ENCODE peak calls at places on chromosomes 3 and 15, in four cellular contexts. Z is GM12891, F is GM12878, G is K562. D is an unnamed sample.

GRCh38 chr3:16140116-16140893 is 34.2 kb upstream of the GALNT15 start:
- DNase-seq in Z (no peak), F (no peak), G (no peak), D (no peak)

GRCh38 chr3:71057526-71057894 is 526.0 kb downstream of the FOXP1 start:
- DNase-seq in Z (no peak), F (no peak), G (no peak), D (no peak)

GRCh38 chr3:132669256-132669777 is 9.2 kb downstream of the UBA5 start:
- DNase-seq in Z (no peak), F (no peak), G (no peak), D (no peak)

GRCh38 chr15:100919481-100920405 is 586 bp downstream of the LRRK1 start:
- DNase-seq in Z (no peak), F (no peak), G (peak), D (no peak)

GRCh38 chr3:172627057-172627809 is 83.6 kb downstream of the NCEH1 start:
- DNase-seq in Z (no peak), F (no peak), G (no peak), D (no peak)

GRCh38 chr3:94004301-94004910 is 24.0 kb downstream of the STX19 start:
- DNase-seq in Z (peak), F (peak), G (peak), D (peak)

GRCh38 chr3:23712656-23713559 is 92.8 kb upstream of the UBE2E1 start:
- DNase-seq in Z (no peak), F (no peak), G (no peak), D (no peak)

GRCh38 chr15:76964157-76964556 is 30.8 kb upstream of the PSTPIP1 start:
- DNase-seq in Z (no peak), F (no peak), G (no peak), D (no peak)

GRCh38 chr15:23564798-23565394 is 578 bp upstream of the MKRN3 start:
- DNase-seq in Z (no peak), F (no peak), G (peak), D (no peak)

GRCh38 chr15:56857828-56858227 is 60.6 kb upstream of the TCF12 start:
- DNase-seq in Z (no peak), F (no peak), G (no peak), D (no peak)

GRCh38 chr3:87867001-87867400 is 191.8 kb downstream of the CGGBP1 start:
- DNase-seq in Z (no peak), F (no peak), G (no peak), D (no peak)

GRCh38 chr3:195162033-195162669 is 108.8 kb downstream of the XXYLT1 start:
- DNase-seq in Z (no peak), F (no peak), G (no peak), D (no peak)

GRCh38 chr3:194220776-194221735 is 85.1 kb downstream of the HES1 start:
- DNase-seq in Z (no peak), F (no peak), G (no peak), D (no peak)

GRCh38 chr3:1960506-1960905 is 138.2 kb upstream of the CNTN4 start:
- DNase-seq in Z (no peak), F (no peak), G (no peak), D (no peak)

GRCh38 chr3:63135362-63135761 is 142.7 kb upstream of the SYNPR start:
- DNase-seq in Z (no peak), F (no peak), G (no peak), D (no peak)

GRCh38 chr15:80399508-80399907 is 4.7 kb upstream of the ARNT2 start:
- DNase-seq in Z (no peak), F (no peak), G (no peak), D (no peak)

GRCh38 chr3:27910456-27910855 is 188.3 kb upstream of the EOMES start:
- DNase-seq in Z (no peak), F (no peak), G (no peak), D (no peak)

GRCh38 chr3:120198305-120198878 is 86.6 kb downstream of the GPR156 start:
- DNase-seq in Z (no peak), F (no peak), G (no peak), D (no peak)

GRCh38 chr3:58021962-58022361 is 13.7 kb downstream of the FLNB start:
- DNase-seq in Z (no peak), F (no peak), G (no peak), D (no peak)

GRCh38 chr3:189797103-189797850 is 166.1 kb downstream of the TP63 start:
- DNase-seq in Z (no peak), F (no peak), G (no peak), D (no peak)

GRCh38 chr3:168531116-168531515 is 435.4 kb upstream of the GOLIM4 start:
- DNase-seq in Z (no peak), F (no peak), G (no peak), D (no peak)

GRCh38 chr3:124993462-124993861 is 58.9 kb upstream of the MUC13 start:
- DNase-seq in Z (no peak), F (no peak), G (no peak), D (no peak)

GRCh38 chr15:44620081-44620480 is 43.4 kb downstream of the SPG11 start:
- DNase-seq in Z (no peak), F (no peak), G (no peak), D (no peak)

GRCh38 chr3:143529018-143529478 is 319.2 kb downstream of the SLC9A9 start:
- DNase-seq in Z (no peak), F (peak), G (no peak), D (no peak)

GRCh38 chr15:48190932-48191573 is 412 bp upstream of the CTXN2 start:
- DNase-seq in Z (peak), F (no peak), G (no peak), D (peak)

GRCh38 chr3:168087539-168087938 is 8.2 kb downstream of the GOLIM4 start:
- DNase-seq in Z (no peak), F (no peak), G (no peak), D (no peak)

GRCh38 chr3:67090472-67090871 is 92.4 kb downstream of the KBTBD8 start:
- DNase-seq in Z (no peak), F (no peak), G (no peak), D (no peak)

GRCh38 chr15:83250766-83251165 is 33.7 kb downstream of the BNC1 start:
- DNase-seq in Z (no peak), F (no peak), G (no peak), D (no peak)

GRCh38 chr3:87045473-87045872 is 54.5 kb upstream of the VGLL3 start:
- DNase-seq in Z (no peak), F (no peak), G (no peak), D (no peak)

GRCh38 chr3:62670351-62670750 is 204.9 kb downstream of the CADPS start:
- DNase-seq in Z (no peak), F (no peak), G (no peak), D (no peak)

GRCh38 chr3:125213946-125214542 is 1.5 kb upstream of the SLC12A8 start:
- DNase-seq in Z (no peak), F (no peak), G (no peak), D (no peak)

GRCh38 chr3:46546896-46547440 is 19.1 kb downstream of the LRRC2 start:
- DNase-seq in Z (no peak), F (no peak), G (no peak), D (no peak)

GRCh38 chr3:58463181-58463941 is 28.5 kb upstream of the KCTD6 start:
- DNase-seq in Z (peak), F (no peak), G (peak), D (peak)

GRCh38 chr15:68187559-68187958 is 17.6 kb downstream of the CALML4 start:
- DNase-seq in Z (no peak), F (no peak), G (no peak), D (no peak)

GRCh38 chr3:71499477-71499876 is 84.1 kb downstream of the FOXP1 start:
- DNase-seq in Z (no peak), F (no peak), G (no peak), D (no peak)

GRCh38 chr15:71493526-71493925 is 316.8 kb upstream of the NR2E3 start:
- DNase-seq in Z (no peak), F (no peak), G (no peak), D (no peak)

GRCh38 chr15:89442671-89443307 is 53.6 kb downstream of the RHCG start:
- DNase-seq in Z (peak), F (no peak), G (peak), D (peak)

GRCh38 chr3:135895734-135896121 is 69.8 kb upstream of the PPP2R3A start:
- DNase-seq in Z (no peak), F (no peak), G (no peak), D (no peak)

GRCh38 chr3:141019244-141019643 is 31.9 kb upstream of the SPSB4 start:
- DNase-seq in Z (no peak), F (no peak), G (no peak), D (no peak)

GRCh38 chr3:50570508-50571279 is 1.4 kb downstream of the HEMK1 start:
- DNase-seq in Z (no peak), F (no peak), G (no peak), D (no peak)

GRCh38 chr3:50567386-50568182 is at the start of gene C3orf18:
- DNase-seq in Z (peak), F (peak), G (peak), D (peak)

GRCh38 chr3:50571486-50571885 is 2.2 kb downstream of the HEMK1 start:
- DNase-seq in Z (no peak), F (no peak), G (no peak), D (no peak)

GRCh38 chr3:50567011-50567385 is 549 bp downstream of the C3orf18 start:
- DNase-seq in Z (no peak), F (no peak), G (no peak), D (no peak)

DNA sequence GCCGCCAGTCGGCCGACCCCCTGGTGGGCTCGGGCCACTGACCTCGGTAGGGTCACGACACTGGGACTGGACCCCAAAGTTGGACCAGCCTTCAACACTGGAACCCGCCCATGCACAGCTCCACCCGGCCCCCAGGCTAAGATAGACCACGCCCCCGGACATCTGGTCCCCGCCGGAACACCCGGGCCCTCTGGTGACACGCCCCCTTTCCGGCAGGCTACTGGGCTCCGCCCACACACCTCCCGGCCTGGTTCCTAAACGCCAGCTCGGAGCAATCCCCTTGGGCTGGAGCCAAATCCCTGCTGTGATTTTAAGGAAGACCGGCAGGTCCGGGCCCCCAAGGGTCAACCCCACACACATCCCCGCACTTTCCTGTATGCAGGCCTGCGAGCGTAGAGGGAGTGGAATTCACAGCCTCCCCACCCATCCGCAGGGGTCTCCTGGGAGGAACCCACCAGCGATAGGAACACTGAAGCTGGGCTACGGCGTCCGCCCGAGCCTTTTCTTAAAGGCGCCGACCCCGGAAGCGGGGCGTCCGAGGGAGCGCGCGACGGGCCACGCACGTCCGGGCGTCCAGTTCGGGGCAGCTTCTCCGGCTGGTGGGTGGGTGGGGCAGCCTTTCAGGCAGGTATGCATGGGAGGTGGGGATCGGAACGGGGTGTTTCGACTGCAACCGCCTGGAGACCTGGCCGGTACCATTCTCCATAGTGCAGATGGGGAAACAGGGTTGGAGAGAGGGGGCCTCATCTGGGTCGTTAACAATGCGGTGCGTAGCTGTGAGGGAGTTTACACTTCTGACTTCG is at the start of gene HEMK1:
- DNase-seq in Z (peak), F (peak), G (peak), D (peak)
- TF ChIP-seq POLR2AphosphoS5 in Z (peak), F (peak), G (peak), D (peak)

GRCh38 chr15:74311734-74312444 is 55.6 kb downstream of the CYP11A1 start:
- DNase-seq in Z (no peak), F (no peak), G (peak), D (no peak)
- TF ChIP-seq SPI1 in Z (no peak), F (no peak), G (no peak), D (no peak)

DNA sequence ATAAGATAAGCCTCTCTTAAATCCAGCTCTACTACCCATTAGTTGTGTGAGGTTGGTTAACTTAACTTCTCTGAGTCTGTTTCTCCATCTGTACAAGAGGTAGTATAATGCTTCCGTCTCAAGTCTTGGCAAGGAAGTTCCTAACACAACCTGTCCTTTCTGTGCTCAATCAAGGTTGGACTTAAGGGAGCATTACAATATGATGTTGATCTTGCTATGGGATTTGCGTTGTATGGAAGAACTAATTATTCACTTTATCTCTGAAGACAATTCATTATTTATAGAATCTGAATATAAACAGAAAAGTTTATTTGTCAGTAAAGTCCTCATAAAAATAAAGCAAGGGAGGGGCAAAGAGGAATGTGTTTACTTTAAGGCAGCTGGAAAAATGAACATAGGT is 18.9 kb upstream of the SPTSSB start:
- DNase-seq in Z (no peak), F (no peak), G (no peak), D (no peak)
- TF ChIP-seq POLR2AphosphoS5 in Z (no peak), F (no peak), G (no peak), D (no peak)

DNA sequence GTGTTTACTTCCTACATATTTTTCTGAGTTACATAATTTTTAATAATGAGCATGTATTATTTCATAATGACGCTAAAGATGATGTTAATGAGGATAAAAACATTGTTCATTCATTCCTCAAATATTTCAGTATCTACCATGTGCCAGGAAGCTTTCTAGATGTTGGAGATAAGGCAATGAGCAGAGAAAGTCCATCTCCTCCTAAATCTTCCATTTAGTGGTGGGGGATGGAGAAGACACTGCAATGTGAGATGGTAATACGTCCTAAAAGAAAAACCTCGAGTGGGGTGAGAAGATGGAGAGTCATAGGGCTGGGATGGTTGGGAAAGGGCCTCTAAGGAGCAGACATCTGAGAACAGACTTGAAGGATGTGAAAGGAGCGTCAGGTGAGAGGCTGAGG is 132.7 kb downstream of the MYLK start:
- DNase-seq in Z (no peak), F (no peak), G (no peak), D (no peak)
- TF ChIP-seq SPI1 in Z (no peak), F (no peak), G (no peak), D (no peak)

GRCh38 chr3:118548434-118548833 is 486.2 kb downstream of the IGSF11 start:
- DNase-seq in Z (no peak), F (no peak), G (no peak), D (no peak)

GRCh38 chr3:118541791-118542190 is 492.9 kb downstream of the IGSF11 start:
- DNase-seq in Z (no peak), F (no peak), G (no peak), D (no peak)

GRCh38 chr3:118544458-118544857 is 490.2 kb downstream of the IGSF11 start:
- DNase-seq in Z (no peak), F (no peak), G (peak), D (no peak)

GRCh38 chr3:118540826-118541225 is 493.8 kb downstream of the IGSF11 start:
- DNase-seq in Z (no peak), F (no peak), G (no peak), D (no peak)

GRCh38 chr3:118543823-118544222 is 490.8 kb downstream of the IGSF11 start:
- DNase-seq in Z (no peak), F (no peak), G (no peak), D (no peak)
- TF ChIP-seq POLR2AphosphoS5 in Z (no peak), F (no peak), G (no peak), D (no peak)